ENCODE peak calls at places on chromosomes 4 and X, in four cellular contexts. One of them, this sample, is unnamed.
A peak's percentile ranks its signal among the peaks of the same experiment; 100 is the strongest.

GRCh38 chrX:109859673-109860072 is 126.6 kb upstream of the ACSL4 start:
- DNase-seq in K562: no peak
- DNase-seq in GM12891: no peak
- DNase-seq in GM12878: no peak
- DNase-seq in this sample: no peak

GRCh38 chrX:46461653-46462191 is 83.5 kb downstream of the ZNF674 start:
- DNase-seq in K562: no peak
- DNase-seq in GM12891: no peak
- DNase-seq in GM12878: peak; percentile 20
- DNase-seq in this sample: no peak

GRCh38 chr4:6732441-6733357 is 16.7 kb downstream of the BLOC1S4 start:
- DNase-seq in K562: peak; percentile 89
- DNase-seq in GM12891: no peak
- DNase-seq in GM12878: no peak
- DNase-seq in this sample: no peak

GRCh38 chr4:183765121-183765990 is 106.3 kb downstream of the TRAPPC11 start:
- DNase-seq in K562: no peak
- DNase-seq in GM12891: no peak
- DNase-seq in GM12878: no peak
- DNase-seq in this sample: no peak

GRCh38 chr4:188143731-188144130 is 4.5 kb downstream of the TRIML1 start:
- DNase-seq in K562: no peak
- DNase-seq in GM12891: no peak
- DNase-seq in GM12878: no peak
- DNase-seq in this sample: no peak

GRCh38 chr4:78553526-78554060 is 2.0 kb downstream of the ANXA3 start:
- DNase-seq in K562: no peak
- DNase-seq in GM12891: no peak
- DNase-seq in GM12878: no peak
- DNase-seq in this sample: no peak

GRCh38 chrX:130523460-130524394 is 121.9 kb downstream of the RBMX2 start:
- DNase-seq in K562: peak; percentile 80
- DNase-seq in GM12891: peak; percentile 5
- DNase-seq in GM12878: no peak
- DNase-seq in this sample: peak; percentile 3

GRCh38 chrX:136200466-136200865 is 50.7 kb downstream of the MAP7D3 start:
- DNase-seq in K562: peak; percentile 51
- DNase-seq in GM12891: no peak
- DNase-seq in GM12878: no peak
- DNase-seq in this sample: no peak

GRCh38 chr4:86960557-86960959 is 25.7 kb downstream of the AFF1 start:
- DNase-seq in K562: peak; percentile 53
- DNase-seq in GM12891: no peak
- DNase-seq in GM12878: no peak
- DNase-seq in this sample: no peak

GRCh38 chr4:84258905-84259830 is 239.9 kb downstream of the NKX6-1 start:
- DNase-seq in K562: peak; percentile 15
- DNase-seq in GM12891: no peak
- DNase-seq in GM12878: peak; percentile 37
- DNase-seq in this sample: no peak

GRCh38 chr4:23455482-23455881 is 434.4 kb downstream of the PPARGC1A start:
- DNase-seq in K562: no peak
- DNase-seq in GM12891: no peak
- DNase-seq in GM12878: no peak
- DNase-seq in this sample: no peak

GRCh38 chr4:2484993-2485392 is 16.1 kb downstream of the RNF4 start:
- DNase-seq in K562: no peak
- DNase-seq in GM12891: peak; percentile 60
- DNase-seq in GM12878: peak; percentile 62
- DNase-seq in this sample: peak; percentile 92

DNA sequence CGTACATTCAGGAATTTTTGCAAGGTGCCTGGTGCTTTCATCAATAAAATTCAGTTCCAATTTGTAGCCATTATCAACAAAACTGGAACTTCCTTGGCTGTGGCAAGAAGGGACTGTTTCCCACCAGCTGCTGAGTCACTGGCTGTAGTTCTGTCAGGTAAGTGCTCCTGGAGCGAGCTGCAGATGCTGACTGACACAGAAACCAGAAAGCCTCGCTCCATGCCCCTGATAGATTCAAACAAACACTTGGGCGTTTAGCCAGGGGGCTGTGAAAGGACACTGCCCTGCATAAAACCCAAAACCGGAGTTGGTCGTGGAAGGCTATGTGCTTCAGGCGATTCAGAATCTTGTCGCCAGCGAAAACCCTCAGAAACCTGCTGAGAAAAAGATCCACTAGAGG is 188.4 kb upstream of the FAM9B start:
- DNase-seq in K562: no peak
- DNase-seq in GM12891: no peak
- DNase-seq in GM12878: no peak
- DNase-seq in this sample: no peak
- TF ChIP-seq SPI1 in K562: no peak
- TF ChIP-seq SPI1 in GM12891: no peak
- TF ChIP-seq SPI1 in GM12878: no peak
- TF ChIP-seq SPI1 in this sample: no peak

DNA sequence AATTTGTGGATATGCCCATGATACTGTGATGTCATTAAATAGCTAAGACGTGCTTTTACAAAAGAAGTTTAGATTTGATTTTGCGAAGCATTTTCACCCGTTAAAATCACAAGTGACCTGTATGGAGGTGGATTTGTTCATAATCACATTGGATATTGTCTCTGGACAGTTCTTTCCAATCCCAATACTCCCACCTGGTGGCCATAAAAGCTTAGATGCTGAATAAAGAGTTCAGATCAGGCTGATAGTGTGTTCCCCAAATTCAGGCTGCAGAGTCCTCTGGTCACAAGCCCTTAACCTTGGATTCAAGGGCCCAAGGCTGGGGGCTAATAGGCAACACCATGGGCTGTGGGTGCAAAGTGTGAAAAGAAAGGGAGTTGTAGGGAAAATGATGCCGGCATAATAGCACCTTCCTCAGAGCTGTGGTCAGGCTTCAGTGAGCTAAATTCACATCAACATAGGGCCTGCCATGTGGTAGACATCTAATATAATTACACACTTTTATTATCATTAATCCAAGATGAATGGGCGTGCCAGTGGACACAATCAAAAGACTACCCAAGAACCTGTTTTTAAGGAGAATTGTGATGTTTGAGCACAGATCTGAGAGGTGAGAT is 28.1 kb downstream of the SMIM43 start:
- DNase-seq in K562: peak; percentile 50
- DNase-seq in GM12891: no peak
- DNase-seq in GM12878: no peak
- DNase-seq in this sample: peak; percentile 42
- TF ChIP-seq SPI1 in K562: no peak
- TF ChIP-seq SPI1 in GM12891: no peak
- TF ChIP-seq SPI1 in GM12878: no peak
- TF ChIP-seq SPI1 in this sample: no peak

DNA sequence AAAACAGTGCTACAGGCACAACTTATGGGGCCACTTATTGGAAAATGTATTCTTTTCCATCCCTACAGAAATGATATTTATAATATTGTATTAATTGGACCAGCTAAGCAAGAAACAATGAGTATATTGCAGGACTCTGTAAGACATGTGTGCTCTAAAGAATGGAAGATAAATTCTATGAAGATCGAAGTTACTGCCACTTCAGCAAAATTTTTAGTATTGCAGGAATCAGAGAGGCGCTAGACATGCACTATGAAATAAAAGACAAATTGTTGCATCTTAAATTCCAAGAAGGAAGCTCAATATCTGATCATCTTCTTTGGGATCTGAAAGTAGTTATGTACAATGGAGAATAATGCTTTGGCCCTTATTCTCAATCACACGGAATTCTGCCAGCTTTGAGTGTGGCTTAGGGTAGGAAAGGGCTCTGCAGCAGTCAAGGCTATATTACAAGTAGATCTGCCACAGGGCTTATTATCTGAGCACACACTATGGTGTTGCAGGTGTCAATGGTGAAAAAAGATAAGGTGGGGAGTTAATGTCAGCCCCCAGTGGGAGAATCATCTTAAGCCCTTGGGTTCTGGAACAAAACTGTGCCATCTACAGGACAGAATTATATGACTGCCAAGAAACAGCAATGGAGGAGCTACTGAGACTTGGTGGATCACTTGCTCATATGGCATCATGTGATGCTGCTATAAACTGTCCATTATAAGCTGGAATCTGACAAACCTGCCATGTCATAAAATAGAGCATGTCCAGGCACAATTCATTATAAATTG is 334.0 kb upstream of the NDST3 start:
- DNase-seq in K562: peak; percentile 3
- DNase-seq in GM12891: no peak
- DNase-seq in GM12878: no peak
- DNase-seq in this sample: no peak
- TF ChIP-seq SPI1 in K562: no peak
- TF ChIP-seq SPI1 in GM12891: no peak
- TF ChIP-seq SPI1 in GM12878: no peak
- TF ChIP-seq SPI1 in this sample: no peak

DNA sequence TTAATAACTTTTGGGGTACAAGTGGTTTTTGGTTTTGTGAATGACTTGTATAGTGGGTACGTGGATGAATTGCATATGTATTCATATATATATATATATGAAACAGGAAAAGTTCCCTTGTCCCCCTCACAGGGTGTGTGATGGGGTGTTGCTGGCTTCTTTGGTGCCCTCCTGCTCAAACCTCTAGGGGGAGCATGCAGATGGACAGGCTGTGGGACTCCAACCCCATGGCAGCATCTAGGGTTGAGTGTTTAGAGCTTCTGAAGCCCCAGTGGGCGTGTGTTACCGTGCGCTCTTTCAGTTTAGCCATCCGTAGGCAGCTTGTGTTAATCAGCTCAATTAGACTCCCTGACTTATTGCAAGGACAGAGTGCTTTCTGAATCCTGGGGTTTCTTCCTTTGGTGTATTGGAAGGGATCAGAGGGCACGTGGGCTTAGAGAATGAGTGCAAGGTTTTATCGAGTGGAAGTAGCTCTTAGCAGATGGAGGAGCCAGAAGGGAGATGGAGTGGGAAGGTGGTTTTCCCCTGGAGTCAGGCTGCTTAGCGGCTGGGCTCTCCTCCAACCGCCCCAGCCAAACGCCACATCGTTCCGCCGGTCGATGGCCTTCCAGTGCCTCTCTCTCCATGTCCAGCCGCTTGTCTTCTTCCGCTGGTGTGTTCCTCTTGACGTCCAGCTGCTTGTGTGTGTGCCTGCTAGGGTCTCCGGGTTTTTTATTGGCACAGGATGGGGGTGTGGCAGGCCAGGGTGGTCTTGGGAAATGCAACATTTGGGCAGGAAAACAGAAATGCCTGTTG is 674.4 kb upstream of the LCORL start:
- DNase-seq in K562: no peak
- DNase-seq in GM12891: no peak
- DNase-seq in GM12878: no peak
- DNase-seq in this sample: no peak
- TF ChIP-seq SPI1 in K562: no peak
- TF ChIP-seq SPI1 in GM12891: no peak
- TF ChIP-seq SPI1 in GM12878: no peak
- TF ChIP-seq SPI1 in this sample: no peak

GRCh38 chrX:20015945-20016617 is 25.2 kb upstream of the BCLAF3 start:
- DNase-seq in K562: no peak
- DNase-seq in GM12891: no peak
- DNase-seq in GM12878: no peak
- DNase-seq in this sample: no peak
- TF ChIP-seq SPI1 in K562: no peak
- TF ChIP-seq SPI1 in GM12891: no peak
- TF ChIP-seq SPI1 in GM12878: no peak
- TF ChIP-seq SPI1 in this sample: no peak

GRCh38 chr4:81571105-81571504 is 99.4 kb upstream of the RASGEF1B start:
- DNase-seq in K562: no peak
- DNase-seq in GM12891: no peak
- DNase-seq in GM12878: no peak
- DNase-seq in this sample: no peak

GRCh38 chr4:81573817-81574216 is 102.1 kb upstream of the RASGEF1B start:
- DNase-seq in K562: no peak
- DNase-seq in GM12891: no peak
- DNase-seq in GM12878: no peak
- DNase-seq in this sample: no peak

GRCh38 chr4:81577392-81577791 is 105.7 kb upstream of the RASGEF1B start:
- DNase-seq in K562: no peak
- DNase-seq in GM12891: no peak
- DNase-seq in GM12878: no peak
- DNase-seq in this sample: no peak

DNA sequence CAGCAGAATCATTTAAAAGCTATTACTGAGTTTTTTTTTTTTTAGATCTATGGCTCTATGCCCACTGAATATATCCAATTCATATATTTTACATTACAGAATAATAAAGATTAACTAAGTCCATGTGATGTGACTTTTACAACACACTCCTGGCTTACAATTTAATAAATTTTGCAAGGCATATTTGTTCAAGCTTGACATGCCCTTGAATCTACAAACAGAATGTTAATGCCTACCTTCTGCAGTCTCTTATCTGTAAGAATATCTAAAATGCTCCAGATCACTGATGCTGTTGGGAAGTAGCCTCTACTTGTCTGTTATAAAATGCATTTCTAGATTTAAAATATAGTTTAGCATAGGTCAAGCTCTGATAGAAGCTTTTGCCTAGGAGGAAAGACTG is 100.7 kb upstream of the RASGEF1B start:
- DNase-seq in K562: no peak
- DNase-seq in GM12891: no peak
- DNase-seq in GM12878: no peak
- DNase-seq in this sample: no peak
- TF ChIP-seq SPI1 in K562: no peak
- TF ChIP-seq SPI1 in GM12891: no peak
- TF ChIP-seq SPI1 in GM12878: no peak
- TF ChIP-seq SPI1 in this sample: no peak

GRCh38 chr4:186570193-186570996 is 15.0 kb upstream of the MTNR1A start:
- DNase-seq in K562: no peak
- DNase-seq in GM12891: no peak
- DNase-seq in GM12878: no peak
- DNase-seq in this sample: no peak
- TF ChIP-seq SPI1 in K562: no peak
- TF ChIP-seq SPI1 in GM12891: no peak
- TF ChIP-seq SPI1 in GM12878: no peak
- TF ChIP-seq SPI1 in this sample: no peak

DNA sequence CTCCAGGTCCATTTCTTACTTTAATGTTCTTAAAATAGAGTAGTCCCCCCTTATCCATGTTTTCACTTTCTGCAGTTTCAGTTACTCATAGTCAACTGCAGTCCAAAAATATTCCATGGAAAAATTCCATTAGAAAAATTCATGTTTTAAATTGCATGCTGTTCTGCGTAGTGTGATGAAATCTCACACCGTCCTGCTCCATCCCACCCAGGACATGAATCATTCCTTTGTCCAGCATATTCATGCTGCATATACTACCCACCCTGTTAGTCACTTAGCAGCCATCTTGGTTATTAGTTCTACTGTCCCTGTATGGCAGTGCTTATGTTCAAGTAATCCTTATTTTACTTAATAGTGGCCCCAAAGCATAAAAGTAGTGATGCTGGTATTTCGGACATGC is 5.4 kb upstream of the PDLIM5 start:
- DNase-seq in K562: no peak
- DNase-seq in GM12891: no peak
- DNase-seq in GM12878: no peak
- DNase-seq in this sample: no peak
- TF ChIP-seq SPI1 in K562: no peak
- TF ChIP-seq SPI1 in GM12891: no peak
- TF ChIP-seq SPI1 in GM12878: no peak
- TF ChIP-seq SPI1 in this sample: no peak